ENCODE peak calls at places on chromosome 3, in eight cellular contexts. Z is Karpas-422; I is AG04450; L is IMR-90; Y is spleen; J is testis; T is left ventricle myocardium inferior; R is CD8-positive, alpha-beta T cell. K is an unnamed sample. For H3K9me3, the result is how much of the 10 kb centered on the place peaks cover.

GRCh38 chr3:160006282-160007163 is 17.9 kb downstream of the IL12A start:
- DNase-seq in Z (peak), I (peak), L (peak), Y (no peak), J (peak), T (no peak), R (no peak), K (peak)

GRCh38 chr3:4426782-4427344 is 40.2 kb downstream of the SUMF1 start:
- DNase-seq in Z (no peak), I (peak), L (peak), Y (no peak), J (no peak), T (no peak), R (no peak), K (no peak)

GRCh38 chr3:42117175-42118008 is 26.2 kb downstream of the TRAK1 start:
- DNase-seq in Z (peak), I (no peak), L (peak), Y (no peak), J (peak), T (peak), R (no peak), K (no peak)

GRCh38 chr3:184117649-184118048 is 17.5 kb upstream of the EIF2B5 start:
- DNase-seq in Z (peak), I (no peak), L (no peak), Y (no peak), J (no peak), T (no peak), R (no peak), K (no peak)

GRCh38 chr3:174775603-174776002 is 83.5 kb upstream of the NAALADL2 start:
- DNase-seq in Z (no peak), I (no peak), L (peak), Y (no peak), J (no peak), T (no peak), R (no peak), K (no peak)

GRCh38 chr3:38165722-38166387 is 518 bp downstream of the OXSR1 start:
- DNase-seq in Z (peak), I (no peak), L (peak), Y (no peak), J (peak), T (no peak), R (peak), K (peak)

GRCh38 chr3:68256635-68257034 is 602.2 kb upstream of the SUCLG2 start:
- DNase-seq in Z (peak), I (no peak), L (no peak), Y (no peak), J (peak), T (no peak), R (no peak), K (no peak)

GRCh38 chr3:119304201-119304713 is 10.1 kb downstream of the ARHGAP31 start:
- DNase-seq in Z (no peak), I (no peak), L (peak), Y (no peak), J (no peak), T (no peak), R (no peak), K (no peak)

GRCh38 chr3:127706785-127707351 is 34.1 kb downstream of the ABTB1 start:
- DNase-seq in Z (no peak), I (no peak), L (no peak), Y (peak), J (no peak), T (no peak), R (no peak), K (peak)

GRCh38 chr3:49673131-49673714 is 928 bp upstream of the APEH start:
- DNase-seq in Z (peak), I (no peak), L (no peak), Y (no peak), J (peak), T (no peak), R (no peak), K (no peak)

GRCh38 chr3:47151836-47152235 is 12.1 kb downstream of the SETD2 start:
- DNase-seq in Z (no peak), I (no peak), L (no peak), Y (no peak), J (no peak), T (no peak), R (no peak), K (no peak)

GRCh38 chr3:197749315-197749600 is 425 bp upstream of the FYTTD1 start:
- DNase-seq in Z (peak), I (no peak), L (peak), Y (no peak), J (peak), T (no peak), R (peak), K (no peak)

GRCh38 chr3:113266738-113267137 is 55.4 kb downstream of the BOC start:
- DNase-seq in Z (no peak), I (no peak), L (no peak), Y (no peak), J (no peak), T (no peak), R (no peak), K (no peak)

GRCh38 chr3:42043116-42043796 is 47.9 kb upstream of the TRAK1 start:
- DNase-seq in Z (peak), I (no peak), L (peak), Y (no peak), J (no peak), T (peak), R (no peak), K (peak)

GRCh38 chr3:177491301-177492031 is 294.2 kb upstream of the TBL1XR1 start:
- DNase-seq in Z (no peak), I (no peak), L (peak), Y (no peak), J (no peak), T (no peak), R (no peak), K (no peak)

GRCh38 chr3:32963871-32964270 is 12.4 kb downstream of the CCR4 start:
- DNase-seq in Z (no peak), I (no peak), L (no peak), Y (no peak), J (no peak), T (no peak), R (no peak), K (no peak)

GRCh38 chr3:143237036-143237688 is 117.6 kb downstream of the CHST2 start:
- DNase-seq in Z (no peak), I (no peak), L (no peak), Y (no peak), J (no peak), T (no peak), R (no peak), K (no peak)

GRCh38 chr3:23316924-23317323 is 113.8 kb downstream of the UBE2E2 start:
- DNase-seq in Z (no peak), I (no peak), L (no peak), Y (no peak), J (no peak), T (no peak), R (no peak), K (no peak)

GRCh38 chr3:37383323-37383722 is 208.9 kb upstream of the LRRFIP2 start:
- DNase-seq in Z (no peak), I (no peak), L (no peak), Y (no peak), J (no peak), T (no peak), R (no peak), K (no peak)

GRCh38 chr3:117510396-117510795 is 800.8 kb downstream of the TUSC7 start:
- DNase-seq in Z (no peak), I (no peak), L (peak), Y (no peak), J (no peak), T (no peak), R (no peak), K (no peak)

GRCh38 chr3:62749130-62749529 is 126.1 kb downstream of the CADPS start:
- DNase-seq in Z (no peak), I (no peak), L (no peak), Y (no peak), J (no peak), T (no peak), R (no peak), K (no peak)

GRCh38 chr3:123290962-123291361 is 89.2 kb downstream of the SEC22A start:
- DNase-seq in Z (no peak), I (no peak), L (no peak), Y (peak), J (peak), T (no peak), R (no peak), K (peak)

GRCh38 chr3:46893146-46893748 is 15.7 kb downstream of the PTH1R start:
- DNase-seq in Z (no peak), I (no peak), L (no peak), Y (peak), J (no peak), T (peak), R (no peak), K (no peak)

GRCh38 chr3:39237012-39237411 is 42.8 kb downstream of the CX3CR1 start:
- DNase-seq in Z (no peak), I (no peak), L (no peak), Y (no peak), J (no peak), T (no peak), R (no peak), K (no peak)
- H3K4me3 ChIP-seq in Z (no peak), I (no peak), L (no peak), Y (no peak), J (no peak), T (no peak), R (no peak), K (no peak)

DNA sequence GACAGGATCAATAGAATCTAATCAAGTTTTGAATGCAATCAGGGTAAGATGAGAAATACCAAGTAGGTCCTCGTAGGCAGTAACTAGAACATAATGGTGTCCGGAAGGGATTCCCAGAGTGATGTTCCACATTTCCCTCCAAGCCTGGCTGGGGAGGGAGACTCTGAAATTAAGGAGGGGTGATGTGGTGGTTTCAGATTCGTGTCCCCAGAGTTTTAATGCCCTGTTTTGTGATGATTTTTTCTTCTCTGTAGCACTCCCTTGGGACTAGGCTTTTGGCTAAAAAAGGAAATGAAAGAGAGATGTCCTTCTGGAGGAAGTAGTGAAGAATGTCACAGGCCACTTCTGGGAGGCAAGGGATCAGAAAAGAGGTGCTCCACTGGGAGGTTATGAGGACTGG is 108.3 kb upstream of the CACNA2D3 start:
- DNase-seq in Z (no peak), I (no peak), L (no peak), Y (no peak), J (no peak), T (no peak), R (no peak), K (no peak)
- H3K9me3 ChIP-seq in Z (under half), I (under half), L (under half), Y (under half), J (under half), T (under half), R (under half), K (under half)

DNA sequence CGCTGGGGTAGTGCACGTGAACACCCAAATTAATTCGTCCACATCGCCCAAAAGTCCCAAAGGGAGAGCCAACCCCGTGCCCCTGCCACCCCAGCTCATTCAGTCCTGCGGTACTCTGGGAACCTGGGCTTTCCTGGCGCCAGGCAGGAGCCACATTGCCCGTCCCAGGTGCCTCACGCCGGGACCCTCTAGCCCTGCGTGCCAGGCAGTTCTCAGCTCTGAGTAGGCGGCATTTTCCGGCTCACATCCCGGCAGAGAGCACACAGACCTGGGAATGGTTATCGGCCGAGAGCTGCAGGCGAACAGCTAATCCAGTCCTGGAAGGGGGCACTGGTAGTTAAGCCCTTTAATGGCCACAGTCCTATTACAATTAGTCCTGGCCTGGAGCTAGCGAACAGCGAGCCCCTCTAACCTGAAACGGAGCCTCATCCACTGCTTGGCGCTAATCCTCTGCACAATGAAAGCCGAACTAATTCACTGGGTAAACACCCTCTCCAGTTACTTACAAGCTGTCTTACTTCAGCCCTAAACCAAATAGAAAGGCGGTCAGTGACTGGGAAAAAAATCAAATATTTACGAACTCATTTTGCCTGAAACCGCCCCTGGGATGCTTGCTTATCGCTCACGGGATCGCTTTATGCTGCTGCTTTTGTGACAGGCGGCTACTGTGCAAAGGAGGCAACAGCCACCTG is 254.6 kb upstream of the SOX14 start:
- DNase-seq in Z (no peak), I (no peak), L (no peak), Y (no peak), J (no peak), T (no peak), R (no peak), K (no peak)
- H3K4me3 ChIP-seq in Z (no peak), I (no peak), L (no peak), Y (no peak), J (no peak), T (no peak), R (no peak), K (no peak)

GRCh38 chr3:189137416-189137815 is 34.4 kb upstream of the TPRG1 start:
- DNase-seq in Z (no peak), I (no peak), L (no peak), Y (no peak), J (no peak), T (no peak), R (no peak), K (no peak)

GRCh38 chr3:189132125-189132744 is 39.5 kb upstream of the TPRG1 start:
- DNase-seq in Z (no peak), I (peak), L (peak), Y (peak), J (no peak), T (peak), R (peak), K (peak)

GRCh38 chr3:189133768-189134167 is 38.0 kb upstream of the TPRG1 start:
- DNase-seq in Z (no peak), I (no peak), L (no peak), Y (no peak), J (no peak), T (no peak), R (no peak), K (no peak)

GRCh38 chr3:189132901-189133300 is 38.9 kb upstream of the TPRG1 start:
- DNase-seq in Z (no peak), I (no peak), L (no peak), Y (no peak), J (no peak), T (no peak), R (no peak), K (no peak)
- H3K9me3 ChIP-seq in Z (under half), I (under half), L (under half), Y (under half), J (under half), T (under half), R (under half), K (under half)

DNA sequence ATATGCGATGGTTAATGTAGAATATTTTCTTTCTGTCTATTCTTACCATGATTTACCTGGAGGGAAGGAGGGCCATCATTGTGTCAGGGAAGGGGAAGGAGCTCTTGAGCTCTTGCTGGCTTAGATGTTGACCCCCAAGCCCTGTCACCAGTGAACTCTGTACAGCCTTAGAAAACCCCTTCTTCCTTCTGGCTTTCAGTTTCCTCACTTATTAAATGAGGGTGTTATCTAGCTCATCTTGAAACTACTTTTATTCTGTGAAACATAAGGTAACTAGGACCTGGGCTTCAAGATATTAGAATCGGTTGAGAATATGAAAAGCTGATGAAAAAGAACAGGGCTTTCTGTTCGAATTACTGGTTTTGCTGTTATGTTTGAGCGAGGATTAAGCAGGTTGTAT is 25.1 kb upstream of the UTS2B start:
- DNase-seq in Z (no peak), I (no peak), L (no peak), Y (no peak), J (no peak), T (no peak), R (no peak), K (no peak)
- H3K4me3 ChIP-seq in Z (no peak), I (no peak), L (no peak), Y (no peak), J (no peak), T (no peak), R (no peak), K (no peak)

GRCh38 chr3:64074895-64075679 is 51.8 kb upstream of the PSMD6 start:
- DNase-seq in Z (no peak), I (no peak), L (no peak), Y (no peak), J (no peak), T (no peak), R (no peak), K (no peak)

GRCh38 chr3:64082411-64082810 is 59.1 kb upstream of the PSMD6 start:
- DNase-seq in Z (no peak), I (no peak), L (peak), Y (no peak), J (no peak), T (no peak), R (no peak), K (no peak)

GRCh38 chr3:64080839-64081630 is 57.7 kb upstream of the PSMD6 start:
- DNase-seq in Z (no peak), I (no peak), L (no peak), Y (no peak), J (no peak), T (no peak), R (no peak), K (no peak)

GRCh38 chr3:64079369-64080160 is 56.3 kb upstream of the PSMD6 start:
- DNase-seq in Z (no peak), I (no peak), L (peak), Y (no peak), J (no peak), T (no peak), R (no peak), K (no peak)

GRCh38 chr3:64078966-64079365 is 55.7 kb upstream of the PSMD6 start:
- DNase-seq in Z (no peak), I (no peak), L (no peak), Y (no peak), J (peak), T (no peak), R (no peak), K (no peak)
- H3K9me3 ChIP-seq in Z (under half), I (under half), L (under half), Y (under half), J (under half), T (under half), R (under half), K (under half)

DNA sequence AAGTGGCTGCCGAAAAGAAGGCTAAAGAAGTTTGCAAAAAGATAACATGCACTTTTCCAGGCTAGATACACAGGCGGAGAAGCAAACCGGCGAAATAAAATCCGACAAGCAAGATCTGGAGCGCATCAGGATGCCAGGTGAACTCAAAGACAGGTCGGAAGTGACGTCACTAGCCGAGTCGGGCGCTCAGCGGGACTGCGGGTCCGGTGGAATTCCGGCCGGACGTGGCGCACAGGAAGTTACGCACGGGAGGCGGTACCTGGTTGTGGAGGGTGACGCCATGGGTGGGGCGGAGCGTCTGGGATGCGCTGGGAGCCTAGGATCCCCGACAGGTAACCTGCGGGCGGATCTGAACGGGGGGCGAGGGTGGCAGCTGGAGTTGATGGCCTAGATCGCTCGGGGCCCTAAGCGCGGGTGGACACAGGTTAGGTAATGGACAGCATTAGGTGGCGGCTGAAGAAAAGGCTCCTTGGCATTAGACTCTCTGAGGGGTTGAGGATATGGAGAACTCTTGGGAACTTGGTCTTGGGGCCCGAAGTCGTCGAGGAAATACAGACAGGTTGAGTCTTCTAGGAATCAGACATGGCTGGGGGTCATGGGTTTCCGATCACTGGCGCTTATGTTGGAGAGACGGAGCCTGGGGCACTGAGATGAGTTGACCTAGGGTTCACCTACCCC is 29.0 kb upstream of the EHHADH start:
- DNase-seq in Z (no peak), I (peak), L (peak), Y (peak), J (peak), T (peak), R (peak), K (peak)
- H3K4me3 ChIP-seq in Z (no peak), I (peak), L (peak), Y (peak), J (peak), T (peak), R (peak), K (peak)

K was measured in sigmoid colon.